ENCODE peak calls at places on chromosomes 3 and 15, in four cellular contexts. One of them, this sample, is unnamed.

GRCh38 chr3:45807645-45808540 is 11.6 kb upstream of the SLC6A20 start:
- DNase-seq in retinal pigment epithelial cell: no peak
- DNase-seq in hypothalamus: no peak
- DNase-seq in cardiac fibroblast: no peak
- DNase-seq in this sample: no peak

GRCh38 chr15:40232625-40233070 is 6.2 kb upstream of the PAK6 start:
- DNase-seq in retinal pigment epithelial cell: no peak
- DNase-seq in hypothalamus: no peak
- DNase-seq in cardiac fibroblast: no peak
- DNase-seq in this sample: peak; percentile 50

GRCh38 chr3:127141921-127142730 is 50.8 kb upstream of the PRR23E start:
- DNase-seq in retinal pigment epithelial cell: no peak
- DNase-seq in hypothalamus: no peak
- DNase-seq in cardiac fibroblast: no peak
- DNase-seq in this sample: no peak

GRCh38 chr15:68211656-68212320 is 6.7 kb upstream of the CALML4 start:
- DNase-seq in retinal pigment epithelial cell: no peak
- DNase-seq in hypothalamus: no peak
- DNase-seq in cardiac fibroblast: no peak
- DNase-seq in this sample: no peak

GRCh38 chr15:101159096-101159935 is 92.5 kb downstream of the CHSY1 start:
- DNase-seq in retinal pigment epithelial cell: no peak
- DNase-seq in hypothalamus: no peak
- DNase-seq in cardiac fibroblast: no peak
- DNase-seq in this sample: no peak

GRCh38 chr3:27553868-27554540 is 69.8 kb upstream of the SLC4A7 start:
- DNase-seq in retinal pigment epithelial cell: no peak
- DNase-seq in hypothalamus: no peak
- DNase-seq in cardiac fibroblast: peak; percentile 65
- DNase-seq in this sample: peak; percentile 53

GRCh38 chr15:66786708-66787471 is 84.9 kb downstream of the SMAD6 start:
- DNase-seq in retinal pigment epithelial cell: no peak
- DNase-seq in hypothalamus: no peak
- DNase-seq in cardiac fibroblast: no peak
- DNase-seq in this sample: no peak

GRCh38 chr3:175670572-175670971 is 811.4 kb downstream of the NAALADL2 start:
- DNase-seq in retinal pigment epithelial cell: no peak
- DNase-seq in hypothalamus: no peak
- DNase-seq in cardiac fibroblast: peak; percentile 52
- DNase-seq in this sample: peak; percentile 16

GRCh38 chr3:194308635-194309213 is 42.4 kb downstream of the CPN2 start:
- DNase-seq in retinal pigment epithelial cell: no peak
- DNase-seq in hypothalamus: no peak
- DNase-seq in cardiac fibroblast: no peak
- DNase-seq in this sample: no peak

GRCh38 chr15:67927501-67928156 is 87.8 kb upstream of the RNU6-1 start:
- DNase-seq in retinal pigment epithelial cell: peak; percentile 98
- DNase-seq in hypothalamus: no peak
- DNase-seq in cardiac fibroblast: peak; percentile 80
- DNase-seq in this sample: peak; percentile 49

GRCh38 chr3:141335531-141336042 is 32.7 kb upstream of the ZBTB38 start:
- DNase-seq in retinal pigment epithelial cell: no peak
- DNase-seq in hypothalamus: no peak
- DNase-seq in cardiac fibroblast: peak; percentile 36
- DNase-seq in this sample: peak; percentile 57

GRCh38 chr3:161072076-161072697 is 33.0 kb downstream of the B3GALNT1 start:
- DNase-seq in retinal pigment epithelial cell: no peak
- DNase-seq in hypothalamus: no peak
- DNase-seq in cardiac fibroblast: no peak
- DNase-seq in this sample: peak; percentile 25

GRCh38 chr15:60932051-60932915 is 296.8 kb downstream of the RORA start:
- DNase-seq in retinal pigment epithelial cell: peak; percentile 53
- DNase-seq in hypothalamus: no peak
- DNase-seq in cardiac fibroblast: peak; percentile 80
- DNase-seq in this sample: peak; percentile 68

GRCh38 chr15:97085806-97086205 is 755.3 kb downstream of the NR2F2 start:
- DNase-seq in retinal pigment epithelial cell: no peak
- DNase-seq in hypothalamus: no peak
- DNase-seq in cardiac fibroblast: no peak
- DNase-seq in this sample: no peak

GRCh38 chr15:45262906-45263456 is 10.9 kb downstream of the SLC28A2 start:
- DNase-seq in retinal pigment epithelial cell: no peak
- DNase-seq in hypothalamus: no peak
- DNase-seq in cardiac fibroblast: no peak
- DNase-seq in this sample: no peak

This sample was measured in foreskin fibroblast.